ENCODE peak calls at places on chromosomes 16 and 17, in eight cellular contexts. One of them, this sample, is unnamed.

GRCh38 chr16:69709456-69710084 is 16.8 kb downstream of the NQO1 start:
- DNase-seq in upper lobe of right lung: no peak
- DNase-seq in A549: peak; percentile 58
- DNase-seq in heart right ventricle: no peak
- DNase-seq in AG10803: peak; percentile 75
- DNase-seq in NCI-H187: no peak
- DNase-seq in amygdala: no peak
- DNase-seq in nephron progenitor cell: no peak
- DNase-seq in this sample: peak; percentile 55

GRCh38 chr17:82297280-82297803 is 20.1 kb downstream of the CD7 start:
- DNase-seq in upper lobe of right lung: peak; percentile 92
- DNase-seq in A549: peak; percentile 93
- DNase-seq in heart right ventricle: peak; percentile 67
- DNase-seq in AG10803: peak; percentile 39
- DNase-seq in NCI-H187: no peak
- DNase-seq in amygdala: no peak
- DNase-seq in nephron progenitor cell: no peak
- DNase-seq in this sample: no peak

GRCh38 chr16:2520784-2521577 is 810 bp downstream of the AMDHD2 start:
- DNase-seq in upper lobe of right lung: peak; percentile 76
- DNase-seq in A549: no peak
- DNase-seq in heart right ventricle: peak; percentile 9
- DNase-seq in AG10803: no peak
- DNase-seq in NCI-H187: no peak
- DNase-seq in amygdala: no peak
- DNase-seq in nephron progenitor cell: peak; percentile 42
- DNase-seq in this sample: no peak

GRCh38 chr17:49456172-49456965 is 38.7 kb upstream of the NGFR start:
- DNase-seq in upper lobe of right lung: no peak
- DNase-seq in A549: no peak
- DNase-seq in heart right ventricle: no peak
- DNase-seq in AG10803: peak; percentile 91
- DNase-seq in NCI-H187: no peak
- DNase-seq in amygdala: no peak
- DNase-seq in nephron progenitor cell: no peak
- DNase-seq in this sample: no peak

GRCh38 chr17:79907217-79907715 is 68.0 kb upstream of the CBX4 start:
- DNase-seq in upper lobe of right lung: peak; percentile 37
- DNase-seq in A549: no peak
- DNase-seq in heart right ventricle: no peak
- DNase-seq in AG10803: no peak
- DNase-seq in NCI-H187: no peak
- DNase-seq in amygdala: no peak
- DNase-seq in nephron progenitor cell: no peak
- DNase-seq in this sample: no peak

GRCh38 chr17:50265690-50266306 is 8.5 kb upstream of the TMEM92 start:
- DNase-seq in upper lobe of right lung: peak; percentile 55
- DNase-seq in A549: no peak
- DNase-seq in heart right ventricle: no peak
- DNase-seq in AG10803: no peak
- DNase-seq in NCI-H187: no peak
- DNase-seq in amygdala: no peak
- DNase-seq in nephron progenitor cell: no peak
- DNase-seq in this sample: no peak

GRCh38 chr16:53839150-53839549 is 135.2 kb downstream of the FTO start:
- DNase-seq in upper lobe of right lung: no peak
- DNase-seq in A549: no peak
- DNase-seq in heart right ventricle: no peak
- DNase-seq in AG10803: no peak
- DNase-seq in NCI-H187: no peak
- DNase-seq in amygdala: no peak
- DNase-seq in nephron progenitor cell: no peak
- DNase-seq in this sample: no peak

GRCh38 chr17:33055171-33055611 is 63.5 kb downstream of the SPACA3 start:
- DNase-seq in upper lobe of right lung: no peak
- DNase-seq in A549: no peak
- DNase-seq in heart right ventricle: no peak
- DNase-seq in AG10803: no peak
- DNase-seq in NCI-H187: no peak
- DNase-seq in amygdala: no peak
- DNase-seq in nephron progenitor cell: no peak
- DNase-seq in this sample: no peak

GRCh38 chr17:29291163-29291752 is 2.7 kb downstream of the NUFIP2 start:
- DNase-seq in upper lobe of right lung: no peak
- DNase-seq in A549: peak; percentile 51
- DNase-seq in heart right ventricle: peak; percentile 36
- DNase-seq in AG10803: peak; percentile 72
- DNase-seq in NCI-H187: no peak
- DNase-seq in amygdala: peak; percentile 5
- DNase-seq in nephron progenitor cell: no peak
- DNase-seq in this sample: no peak

GRCh38 chr17:34852614-34853013 is 108.6 kb downstream of the CCT6B start:
- DNase-seq in upper lobe of right lung: no peak
- DNase-seq in A549: no peak
- DNase-seq in heart right ventricle: no peak
- DNase-seq in AG10803: no peak
- DNase-seq in NCI-H187: no peak
- DNase-seq in amygdala: no peak
- DNase-seq in nephron progenitor cell: no peak
- DNase-seq in this sample: no peak

GRCh38 chr16:2835638-2836493 is 5.8 kb downstream of the ZG16B start:
- DNase-seq in upper lobe of right lung: peak; percentile 78
- DNase-seq in A549: peak; percentile 93
- DNase-seq in heart right ventricle: peak; percentile 19
- DNase-seq in AG10803: peak; percentile 100
- DNase-seq in NCI-H187: no peak
- DNase-seq in amygdala: no peak
- DNase-seq in nephron progenitor cell: no peak
- DNase-seq in this sample: no peak

GRCh38 chr17:35788504-35788998 is 6.9 kb downstream of the MMP28 start:
- DNase-seq in upper lobe of right lung: no peak
- DNase-seq in A549: peak; percentile 91
- DNase-seq in heart right ventricle: no peak
- DNase-seq in AG10803: peak; percentile 80
- DNase-seq in NCI-H187: no peak
- DNase-seq in amygdala: no peak
- DNase-seq in nephron progenitor cell: no peak
- DNase-seq in this sample: no peak

This sample was measured in NCI-H2107.